ENCODE peak calls at places on chromosomes 13 and 19, in seven cellular contexts. U is tibial artery, B is cardiac muscle cell, H is B cell, T is psoas muscle, Q is ascending aorta, L is RWPE2. M is an unnamed sample.

GRCh38 chr19:35206379-35206778 is 22.2 kb downstream of the FAM187B start:
- DNase-seq in L (no peak), Q (no peak), U (no peak), H (peak; percentile 80), B (no peak), T (no peak), M (no peak)

GRCh38 chr19:18171605-18172327 is 1.8 kb upstream of the IFI30 start:
- DNase-seq in U (no peak), T (no peak), B (no peak), L (no peak), Q (no peak), H (peak; percentile 67), M (no peak)

GRCh38 chr13:68152414-68152813 is 922.3 kb upstream of the PCDH9 start:
- DNase-seq in Q (no peak), T (no peak), H (no peak), B (no peak), U (no peak), L (no peak), M (no peak)

GRCh38 chr19:29105629-29106352 is 107.2 kb downstream of the UQCRFS1 start:
- DNase-seq in Q (no peak), L (no peak), B (no peak), U (no peak), H (no peak), T (no peak), M (no peak)

GRCh38 chr19:16594681-16595091 is 22.5 kb upstream of the SLC35E1 start:
- DNase-seq in U (no peak), Q (no peak), B (no peak), T (no peak), L (no peak), H (no peak), M (no peak)

GRCh38 chr13:39016789-39017188 is 21.1 kb downstream of the PROSER1 start:
- DNase-seq in B (peak; percentile 51), L (no peak), U (no peak), T (no peak), H (no peak), Q (no peak), M (no peak)

GRCh38 chr13:40933508-40933907 is 85.6 kb downstream of the ELF1 start:
- DNase-seq in T (no peak), L (no peak), U (no peak), Q (no peak), H (peak; percentile 76), B (no peak), M (no peak)

GRCh38 chr19:47124937-47125668 is 5.5 kb upstream of the SAE1 start:
- DNase-seq in T (no peak), L (no peak), Q (no peak), B (peak; percentile 82), H (no peak), U (no peak), M (peak; percentile 51)

GRCh38 chr13:33838567-33839131 is 20.7 kb downstream of the RFC3 start:
- DNase-seq in U (no peak), Q (no peak), B (peak; percentile 63), H (no peak), T (no peak), L (no peak), M (no peak)

GRCh38 chr13:45327253-45327954 is 13.6 kb downstream of the TPT1 start:
- DNase-seq in B (no peak), H (no peak), L (no peak), U (no peak), T (no peak), Q (no peak), M (no peak)
- TF ChIP-seq CTCF in B (no peak), H (no peak), L (no peak), U (no peak), T (no peak), Q (no peak), M (no peak)

GRCh38 chr19:40908981-40909380 is 26.9 kb upstream of the CYP2A7 start:
- DNase-seq in H (no peak), Q (no peak), T (no peak), U (no peak), B (no peak), L (no peak), M (no peak)
- TF ChIP-seq CTCF in H (no peak), Q (peak; percentile 44), T (peak; percentile 19), U (no peak), B (peak; percentile 7), L (no peak), M (no peak)

DNA sequence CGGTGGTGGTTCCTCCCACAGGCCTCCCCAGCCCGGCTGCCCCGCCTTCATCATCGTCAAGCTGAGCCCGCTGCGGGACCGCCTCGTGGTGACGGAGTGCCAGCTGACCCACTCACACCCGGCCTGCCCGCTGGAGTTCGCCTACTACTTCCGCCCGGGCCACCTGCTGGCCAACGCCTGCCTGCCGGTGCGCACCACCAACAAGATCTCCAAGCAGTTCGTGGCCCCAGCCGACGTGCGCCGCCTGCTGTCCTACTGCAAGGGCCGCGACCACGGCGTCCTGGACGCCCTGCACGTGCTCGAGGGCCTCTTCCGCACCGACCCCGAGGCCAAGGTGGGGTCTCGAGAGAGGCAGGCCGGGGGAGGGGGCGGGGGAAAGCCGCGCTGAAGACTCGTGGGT is 12.0 kb downstream of the ZSWIM9 start:
- DNase-seq in B (no peak), T (no peak), U (no peak), H (no peak), L (no peak), Q (no peak), M (no peak)
- TF ChIP-seq CTCF in B (no peak), T (no peak), U (no peak), H (no peak), L (no peak), Q (no peak), M (no peak)

DNA sequence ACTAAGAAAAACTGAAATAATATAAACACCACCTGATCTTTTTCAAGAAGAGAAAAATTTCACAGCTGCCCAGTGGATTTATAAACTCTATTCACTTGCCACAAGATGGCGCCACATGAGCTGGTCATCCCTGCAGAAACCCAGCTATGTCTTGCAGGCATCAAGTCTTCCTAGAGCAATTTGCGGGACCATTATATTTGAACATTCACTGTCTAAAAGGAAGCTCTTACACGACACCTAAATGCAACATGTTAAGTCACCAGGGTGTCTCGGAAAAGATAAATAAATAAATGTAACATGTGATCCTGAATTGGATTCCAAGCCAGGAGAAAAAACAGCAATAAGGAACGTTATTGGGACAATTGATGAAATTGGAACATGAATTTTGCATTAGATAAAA is 20.3 kb upstream of the AKT2 start:
- DNase-seq in Q (peak; percentile 74), H (peak; percentile 84), L (peak; percentile 73), U (peak; percentile 52), T (peak; percentile 75), B (peak; percentile 95), M (peak; percentile 81)
- TF ChIP-seq CTCF in Q (peak; percentile 77), H (peak; percentile 88), L (peak; percentile 91), U (peak; percentile 74), T (peak; percentile 70), B (peak; percentile 73), M (peak; percentile 77)

GRCh38 chr13:50081106-50081898 is 66.1 kb downstream of the KCNRG start:
- DNase-seq in L (no peak), B (peak; percentile 54), T (peak; percentile 55), H (peak; percentile 61), U (peak; percentile 60), Q (peak; percentile 76), M (no peak)
- TF ChIP-seq CTCF in L (peak; percentile 19), B (peak; percentile 11), T (no peak), H (peak; percentile 18), U (no peak), Q (peak; percentile 38), M (no peak)

DNA sequence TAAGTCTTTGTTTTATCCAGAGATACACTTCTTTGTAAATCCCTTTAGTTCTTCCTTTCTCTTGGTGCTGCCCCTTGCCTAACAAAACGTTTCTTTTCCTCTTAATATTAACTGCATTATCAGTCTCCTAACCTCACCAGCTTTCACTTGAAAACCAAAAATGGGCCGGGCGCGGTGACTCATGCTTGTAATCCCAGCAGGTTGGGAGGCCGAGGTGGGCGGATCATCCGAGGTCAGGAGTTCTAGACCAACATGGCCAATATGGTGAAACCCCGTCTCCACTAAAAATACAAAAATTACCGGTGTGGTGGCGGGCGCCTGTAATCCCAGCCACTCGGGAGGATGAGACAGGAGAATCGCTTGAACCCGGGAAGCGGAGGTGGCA is 329.8 kb upstream of the MIR17HG start:
- DNase-seq in Q (no peak), U (no peak), H (no peak), T (no peak), L (peak; percentile 47), B (peak; percentile 9), M (no peak)
- TF ChIP-seq CTCF in Q (no peak), U (no peak), H (no peak), T (no peak), L (peak; percentile 58), B (no peak), M (no peak)

M was measured in D721Med.